ENCODE peak calls at places on chromosome 7, in seven cellular contexts. Q, D, K, L, W, U and B are unnamed samples.

GRCh38 chr7:138324905-138325304 is 135.2 kb upstream of the TRIM24 start:
- DNase-seq in L (no peak), W (no peak), K (no peak), D (no peak), U (no peak), Q (no peak), B (no peak)

GRCh38 chr7:108028111-108028510 is 25.1 kb upstream of the LAMB1 start:
- DNase-seq in K (no peak), Q (no peak), D (no peak), W (no peak), U (no peak), L (no peak), B (no peak)

GRCh38 chr7:108529341-108529740 is 3.4 kb upstream of the PNPLA8 start:
- DNase-seq in Q (no peak), U (peak; percentile 33), D (no peak), K (no peak), L (peak; percentile 51), W (no peak), B (no peak)

GRCh38 chr7:25922296-25922695 is 229.7 kb upstream of the NFE2L3 start:
- DNase-seq in K (no peak), U (peak; percentile 68), D (no peak), W (no peak), Q (no peak), L (no peak), B (no peak)

GRCh38 chr7:121157885-121158590 is 169.5 kb downstream of the CPED1 start:
- DNase-seq in U (no peak), Q (no peak), W (no peak), D (no peak), L (no peak), K (no peak), B (no peak)

GRCh38 chr7:138370956-138371355 is 89.1 kb upstream of the TRIM24 start:
- DNase-seq in Q (no peak), K (no peak), W (no peak), L (no peak), D (no peak), U (no peak), B (no peak)

GRCh38 chr7:77753173-77753572 is 45.1 kb downstream of the TMEM60 start:
- DNase-seq in U (no peak), W (no peak), L (no peak), K (no peak), Q (no peak), D (no peak), B (no peak)

GRCh38 chr7:87966271-87966670 is 32.2 kb downstream of the ADAM22 start:
- DNase-seq in L (no peak), W (no peak), Q (no peak), D (no peak), K (no peak), U (no peak), B (no peak)

GRCh38 chr7:149728491-149729375 is 44.7 kb downstream of the ZNF467 start:
- DNase-seq in U (no peak), W (no peak), Q (no peak), K (peak; percentile 23), L (no peak), D (no peak), B (no peak)

GRCh38 chr7:157634401-157635147 is 297.8 kb downstream of the DNAJB6 start:
- DNase-seq in D (no peak), U (no peak), L (no peak), K (peak; percentile 5), Q (no peak), W (no peak), B (no peak)

GRCh38 chr7:157635669-157636068 is 298.9 kb downstream of the DNAJB6 start:
- DNase-seq in W (no peak), D (no peak), K (no peak), U (no peak), Q (no peak), L (no peak), B (no peak)

GRCh38 chr7:157637216-157637954 is 300.6 kb downstream of the DNAJB6 start:
- DNase-seq in Q (no peak), K (no peak), W (no peak), L (no peak), D (no peak), U (no peak), B (no peak)

GRCh38 chr7:157633465-157634185 is 296.8 kb downstream of the DNAJB6 start:
- DNase-seq in D (no peak), U (no peak), K (no peak), Q (no peak), W (no peak), L (no peak), B (no peak)

GRCh38 chr7:157635148-157635500 is 298.3 kb downstream of the DNAJB6 start:
- DNase-seq in K (no peak), L (no peak), D (no peak), U (no peak), W (no peak), Q (no peak), B (no peak)
- H3K79me1 ChIP-seq in K (no peaks in the 10 kb centered on the region), L (no peaks in the 10 kb centered on the region), D (no peaks in the 10 kb centered on the region), U (no peaks in the 10 kb centered on the region), W (no peaks in the 10 kb centered on the region), Q (peaks cover 7% of the 10 kb centered on the region), B (no peaks in the 10 kb centered on the region)

DNA sequence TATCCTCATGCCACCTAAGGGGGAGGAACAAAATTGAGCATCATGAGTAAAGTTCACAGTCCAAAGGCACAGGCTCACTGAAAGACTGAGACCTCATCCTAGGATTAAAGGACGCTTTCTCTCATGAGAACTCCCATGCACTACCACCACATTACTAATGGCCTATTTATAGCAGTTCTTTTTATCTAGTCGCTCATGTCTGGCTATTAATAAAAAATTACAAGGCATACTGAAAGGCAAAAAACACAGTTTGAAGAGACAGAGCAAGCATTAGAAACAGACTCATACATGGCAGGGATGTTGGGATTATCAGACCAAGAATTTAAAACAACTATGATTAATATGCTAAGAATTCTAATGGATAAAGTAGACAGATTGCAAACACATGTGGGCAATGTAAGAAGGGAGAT is 46.0 kb upstream of the CDK13 start:
- DNase-seq in U (no peak), W (no peak), D (no peak), K (no peak), Q (no peak), L (no peak), B (peak; percentile 6)
- H3K79me1 ChIP-seq in U (no peaks in the 10 kb centered on the region), W (no peaks in the 10 kb centered on the region), D (no peaks in the 10 kb centered on the region), K (no peaks in the 10 kb centered on the region), Q (no peaks in the 10 kb centered on the region), L (no peaks in the 10 kb centered on the region), B (no peaks in the 10 kb centered on the region)

DNA sequence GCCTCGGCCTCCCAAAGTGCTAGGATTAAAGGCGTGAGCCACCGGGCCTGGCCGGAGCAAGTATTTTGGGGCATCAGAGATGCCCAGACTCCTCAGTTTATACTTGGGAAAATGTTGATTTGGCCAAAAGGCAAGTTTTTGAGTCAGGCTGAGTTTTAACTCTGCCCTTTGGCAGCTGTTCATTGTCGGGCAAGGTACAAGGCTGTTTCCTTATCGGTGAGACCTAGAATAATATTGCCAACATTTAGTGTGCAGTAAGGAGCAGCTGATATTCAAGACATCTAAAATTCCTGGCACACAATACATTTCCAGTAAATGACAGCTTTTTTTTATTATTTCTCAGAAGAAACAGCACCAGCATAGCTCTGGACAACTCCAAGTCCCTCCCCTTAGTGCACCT is 147.6 kb upstream of the C7orf33 start:
- DNase-seq in W (no peak), K (no peak), D (no peak), U (no peak), Q (no peak), L (no peak), B (no peak)
- H3K79me1 ChIP-seq in W (no peaks in the 10 kb centered on the region), K (no peaks in the 10 kb centered on the region), D (no peaks in the 10 kb centered on the region), U (no peaks in the 10 kb centered on the region), Q (no peaks in the 10 kb centered on the region), L (no peaks in the 10 kb centered on the region), B (no peaks in the 10 kb centered on the region)

DNA sequence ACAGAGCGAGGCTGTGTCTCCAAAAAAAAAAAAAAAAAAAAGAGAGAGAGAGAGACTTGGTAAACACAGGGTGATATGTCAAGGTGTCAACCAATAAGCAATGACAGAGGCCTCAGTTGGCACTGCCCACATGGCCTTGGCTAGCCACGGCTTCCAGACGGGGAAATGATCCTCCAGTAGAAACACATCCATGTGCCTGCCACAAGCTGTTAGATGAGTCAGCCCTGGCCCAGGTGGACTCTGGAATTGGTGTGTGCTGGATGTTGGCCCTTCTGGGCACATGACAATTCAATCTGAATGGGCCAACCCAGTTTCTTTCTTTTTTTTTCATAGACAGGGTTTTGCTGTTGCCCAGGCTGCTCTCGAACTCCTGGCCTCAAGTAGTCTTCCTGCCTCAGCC is 13.7 kb downstream of the RFC2 start:
- DNase-seq in D (no peak), Q (no peak), L (no peak), U (no peak), K (no peak), W (no peak), B (no peak)
- H3K79me1 ChIP-seq in D (peaks cover 5% of the 10 kb centered on the region), Q (no peaks in the 10 kb centered on the region), L (no peaks in the 10 kb centered on the region), U (no peaks in the 10 kb centered on the region), K (no peaks in the 10 kb centered on the region), W (peaks cover 7% of the 10 kb centered on the region), B (no peaks in the 10 kb centered on the region)

GRCh38 chr7:131232768-131233167 is 94.9 kb upstream of the MKLN1 start:
- DNase-seq in Q (no peak), W (no peak), K (no peak), D (no peak), L (no peak), U (no peak), B (no peak)
- H3K79me1 ChIP-seq in Q (no peaks in the 10 kb centered on the region), W (no peaks in the 10 kb centered on the region), K (no peaks in the 10 kb centered on the region), D (no peaks in the 10 kb centered on the region), L (no peaks in the 10 kb centered on the region), U (no peaks in the 10 kb centered on the region), B (no peaks in the 10 kb centered on the region)

DNA sequence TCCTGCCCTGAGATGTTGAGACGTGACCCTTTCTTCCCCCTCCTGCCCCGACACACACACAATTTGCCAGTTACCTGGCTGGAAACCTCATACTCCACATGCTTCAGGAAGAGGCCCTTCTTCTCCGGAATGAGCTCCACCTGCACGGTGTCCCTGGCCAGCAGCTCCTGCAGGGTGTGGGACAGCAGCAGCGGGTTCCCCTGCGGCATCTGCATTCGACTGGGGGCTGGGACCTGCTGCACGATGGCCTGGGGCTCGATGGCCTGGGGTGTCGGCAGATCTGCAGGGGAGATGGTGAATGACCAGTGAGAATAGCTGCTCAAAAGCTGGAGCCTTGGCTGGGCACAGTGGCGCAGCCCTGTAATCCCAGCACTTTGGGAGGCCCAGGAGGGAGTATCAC is 36.0 kb downstream of the NUDT1 start:
- DNase-seq in D (no peak), Q (no peak), W (no peak), K (no peak), U (no peak), L (no peak), B (no peak)
- H3K79me1 ChIP-seq in D (peaks cover 22% of the 10 kb centered on the region), Q (peaks cover 10% of the 10 kb centered on the region), W (no peaks in the 10 kb centered on the region), K (no peaks in the 10 kb centered on the region), U (no peaks in the 10 kb centered on the region), L (peaks cover 3% of the 10 kb centered on the region), B (peaks cover 34% of the 10 kb centered on the region)